ENCODE peak calls at places on chromosomes 16 and 17, in eight cellular contexts. One of them, this sample, is unnamed.

GRCh38 chr17:37673386-37673785 is 30.1 kb upstream of the DDX52 start:
- DNase-seq in fibroblast of lung: no peak
- DNase-seq in DND-41: no peak
- DNase-seq in AG10803: peak
- DNase-seq in cardiac muscle cell: no peak
- DNase-seq in thoracic aorta: no peak
- DNase-seq in neural crest cell: no peak
- DNase-seq in body of pancreas: no peak
- DNase-seq in this sample: no peak

GRCh38 chr17:82121660-82122629 is 23.9 kb upstream of the FASN start:
- DNase-seq in thoracic aorta: no peak
- DNase-seq in DND-41: peak
- DNase-seq in AG10803: no peak
- DNase-seq in cardiac muscle cell: no peak
- DNase-seq in fibroblast of lung: no peak
- DNase-seq in body of pancreas: no peak
- DNase-seq in neural crest cell: no peak
- DNase-seq in this sample: no peak

GRCh38 chr17:44324571-44325275 is at the start of gene SLC25A39:
- DNase-seq in body of pancreas: peak
- DNase-seq in AG10803: peak
- DNase-seq in cardiac muscle cell: peak
- DNase-seq in DND-41: peak
- DNase-seq in thoracic aorta: peak
- DNase-seq in neural crest cell: peak
- DNase-seq in fibroblast of lung: peak
- DNase-seq in this sample: peak

GRCh38 chr16:89712476-89712805 is 8.3 kb downstream of the VPS9D1 start:
- DNase-seq in DND-41: no peak
- DNase-seq in body of pancreas: no peak
- DNase-seq in thoracic aorta: no peak
- DNase-seq in fibroblast of lung: peak
- DNase-seq in neural crest cell: no peak
- DNase-seq in cardiac muscle cell: peak
- DNase-seq in AG10803: no peak
- DNase-seq in this sample: peak

GRCh38 chr17:2701996-2702741 is 9.4 kb downstream of the CLUH start:
- DNase-seq in AG10803: no peak
- DNase-seq in neural crest cell: no peak
- DNase-seq in fibroblast of lung: no peak
- DNase-seq in body of pancreas: peak
- DNase-seq in thoracic aorta: no peak
- DNase-seq in DND-41: no peak
- DNase-seq in cardiac muscle cell: no peak
- DNase-seq in this sample: no peak

GRCh38 chr16:70252355-70252988 is 732 bp upstream of the EXOSC6 start:
- DNase-seq in cardiac muscle cell: peak
- DNase-seq in DND-41: no peak
- DNase-seq in neural crest cell: peak
- DNase-seq in thoracic aorta: no peak
- DNase-seq in body of pancreas: no peak
- DNase-seq in fibroblast of lung: peak
- DNase-seq in AG10803: peak
- DNase-seq in this sample: peak

GRCh38 chr17:4072487-4073157 is 70.2 kb downstream of the ZZEF1 start:
- DNase-seq in AG10803: peak
- DNase-seq in neural crest cell: no peak
- DNase-seq in thoracic aorta: no peak
- DNase-seq in fibroblast of lung: peak
- DNase-seq in cardiac muscle cell: peak
- DNase-seq in DND-41: no peak
- DNase-seq in body of pancreas: no peak
- DNase-seq in this sample: peak

GRCh38 chr17:17363638-17364337 is 60.6 kb downstream of the NT5M start:
- DNase-seq in AG10803: no peak
- DNase-seq in DND-41: no peak
- DNase-seq in cardiac muscle cell: no peak
- DNase-seq in neural crest cell: no peak
- DNase-seq in thoracic aorta: no peak
- DNase-seq in body of pancreas: no peak
- DNase-seq in fibroblast of lung: no peak
- DNase-seq in this sample: no peak

GRCh38 chr16:56815721-56816120 is 49.3 kb upstream of the SLC12A3 start:
- DNase-seq in AG10803: no peak
- DNase-seq in DND-41: no peak
- DNase-seq in fibroblast of lung: no peak
- DNase-seq in cardiac muscle cell: no peak
- DNase-seq in body of pancreas: peak
- DNase-seq in neural crest cell: no peak
- DNase-seq in thoracic aorta: no peak
- DNase-seq in this sample: no peak

GRCh38 chr17:42846594-42847280 is 2.4 kb downstream of the AOC2 start:
- DNase-seq in fibroblast of lung: peak
- DNase-seq in cardiac muscle cell: peak
- DNase-seq in AG10803: peak
- DNase-seq in neural crest cell: no peak
- DNase-seq in thoracic aorta: no peak
- DNase-seq in DND-41: no peak
- DNase-seq in body of pancreas: no peak
- DNase-seq in this sample: peak

GRCh38 chr16:57941016-57941656 is 29.8 kb downstream of the CNGB1 start:
- DNase-seq in body of pancreas: peak
- DNase-seq in cardiac muscle cell: peak
- DNase-seq in fibroblast of lung: peak
- DNase-seq in AG10803: peak
- DNase-seq in DND-41: no peak
- DNase-seq in thoracic aorta: no peak
- DNase-seq in neural crest cell: no peak
- DNase-seq in this sample: peak

GRCh38 chr17:72474740-72475477 is 354.1 kb downstream of the SOX9 start:
- DNase-seq in thoracic aorta: no peak
- DNase-seq in AG10803: no peak
- DNase-seq in body of pancreas: peak
- DNase-seq in fibroblast of lung: no peak
- DNase-seq in neural crest cell: no peak
- DNase-seq in cardiac muscle cell: no peak
- DNase-seq in DND-41: no peak
- DNase-seq in this sample: no peak

GRCh38 chr17:62688398-62689140 is 61.1 kb downstream of the MRC2 start:
- DNase-seq in thoracic aorta: no peak
- DNase-seq in AG10803: no peak
- DNase-seq in cardiac muscle cell: no peak
- DNase-seq in fibroblast of lung: no peak
- DNase-seq in neural crest cell: no peak
- DNase-seq in body of pancreas: peak
- DNase-seq in DND-41: no peak
- DNase-seq in this sample: no peak

GRCh38 chr17:62687997-62688396 is 60.5 kb downstream of the MRC2 start:
- DNase-seq in fibroblast of lung: no peak
- DNase-seq in neural crest cell: no peak
- DNase-seq in thoracic aorta: no peak
- DNase-seq in AG10803: no peak
- DNase-seq in body of pancreas: no peak
- DNase-seq in cardiac muscle cell: no peak
- DNase-seq in DND-41: no peak
- DNase-seq in this sample: no peak

GRCh38 chr17:62689441-62690167 is 62.1 kb downstream of the MRC2 start:
- DNase-seq in cardiac muscle cell: no peak
- DNase-seq in fibroblast of lung: no peak
- DNase-seq in thoracic aorta: no peak
- DNase-seq in body of pancreas: no peak
- DNase-seq in AG10803: no peak
- DNase-seq in neural crest cell: no peak
- DNase-seq in DND-41: no peak
- DNase-seq in this sample: no peak

GRCh38 chr17:62692159-62692651 is 64.7 kb downstream of the MRC2 start:
- DNase-seq in cardiac muscle cell: no peak
- DNase-seq in fibroblast of lung: no peak
- DNase-seq in thoracic aorta: no peak
- DNase-seq in AG10803: no peak
- DNase-seq in DND-41: no peak
- DNase-seq in neural crest cell: no peak
- DNase-seq in body of pancreas: no peak
- DNase-seq in this sample: no peak

DNA sequence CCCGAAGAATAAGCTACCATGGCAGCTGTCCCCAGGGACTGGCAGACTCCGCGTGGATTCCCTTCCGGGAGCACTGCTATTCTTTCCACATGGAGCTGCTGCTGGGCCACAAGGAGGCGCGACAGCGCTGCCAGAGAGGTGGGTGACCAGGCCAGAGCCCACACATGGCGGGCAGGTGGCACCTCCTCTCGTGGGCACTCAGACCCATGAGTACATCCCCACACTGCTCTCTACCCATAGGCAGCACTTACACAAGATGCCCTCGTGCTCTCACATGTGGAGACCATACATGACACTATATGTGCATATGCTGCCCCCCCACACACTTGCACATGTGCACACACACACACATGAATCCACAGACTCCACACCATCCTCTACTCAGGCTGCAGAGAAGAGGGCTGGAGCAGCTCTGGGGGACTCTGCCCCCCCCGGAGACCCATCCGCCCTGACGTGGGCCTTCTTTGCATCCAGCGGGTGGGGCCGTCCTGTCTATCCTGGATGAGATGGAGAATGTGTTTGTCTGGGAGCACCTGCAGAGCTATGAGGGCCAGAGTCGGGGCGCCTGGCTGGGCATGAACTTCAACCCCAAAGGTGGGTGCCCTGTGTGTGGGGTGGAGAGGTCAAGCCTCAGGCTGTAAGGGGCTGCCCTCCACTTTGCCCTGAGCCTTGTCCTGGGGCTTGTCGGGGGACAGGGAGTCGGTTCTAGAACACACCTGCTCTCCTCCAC is 62.9 kb downstream of the MRC2 start:
- DNase-seq in cardiac muscle cell: no peak
- DNase-seq in neural crest cell: no peak
- DNase-seq in AG10803: no peak
- DNase-seq in body of pancreas: no peak
- DNase-seq in fibroblast of lung: no peak
- DNase-seq in DND-41: no peak
- DNase-seq in thoracic aorta: no peak
- DNase-seq in this sample: no peak
- TF ChIP-seq CTCF in cardiac muscle cell: no peak
- TF ChIP-seq CTCF in neural crest cell: no peak
- TF ChIP-seq CTCF in AG10803: no peak
- TF ChIP-seq CTCF in body of pancreas: no peak
- TF ChIP-seq CTCF in fibroblast of lung: no peak
- TF ChIP-seq CTCF in DND-41: no peak
- TF ChIP-seq CTCF in thoracic aorta: no peak
- TF ChIP-seq CTCF in this sample: no peak

DNA sequence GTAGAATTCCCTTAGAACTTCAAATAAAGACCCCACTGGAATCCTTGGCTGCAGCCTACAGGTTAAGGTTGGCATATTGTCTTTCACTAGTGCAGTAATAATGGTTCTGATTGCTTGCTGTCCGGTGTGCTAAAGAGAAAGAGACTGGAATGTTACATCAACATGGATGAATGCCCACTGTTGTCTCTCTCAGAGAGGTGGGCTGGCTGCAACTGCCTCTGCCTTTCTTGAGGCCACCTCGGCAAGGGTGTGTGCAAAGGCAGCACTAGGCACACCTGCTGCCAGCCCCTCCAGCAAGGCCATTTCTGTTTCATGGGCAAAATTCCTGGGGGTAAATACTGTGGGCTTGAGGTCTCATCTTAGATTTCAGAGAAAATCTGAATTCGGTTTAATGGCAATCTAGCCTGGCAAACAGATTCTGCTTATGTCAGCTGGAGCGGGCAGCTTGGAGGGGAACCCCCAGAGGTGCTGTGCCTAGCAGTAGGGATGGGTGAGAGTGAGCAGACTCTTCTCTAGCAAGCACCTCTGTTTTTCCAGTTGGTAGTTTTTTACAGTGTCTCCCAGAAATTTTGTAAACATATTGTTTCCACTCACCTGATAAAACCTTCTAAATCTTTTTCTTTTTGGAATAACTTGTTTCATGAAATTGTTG is 54.0 kb downstream of the MRTFB start:
- DNase-seq in body of pancreas: no peak
- DNase-seq in AG10803: no peak
- DNase-seq in cardiac muscle cell: no peak
- DNase-seq in fibroblast of lung: no peak
- DNase-seq in neural crest cell: no peak
- DNase-seq in thoracic aorta: no peak
- DNase-seq in DND-41: no peak
- DNase-seq in this sample: no peak
- TF ChIP-seq CTCF in body of pancreas: no peak
- TF ChIP-seq CTCF in AG10803: no peak
- TF ChIP-seq CTCF in cardiac muscle cell: no peak
- TF ChIP-seq CTCF in fibroblast of lung: no peak
- TF ChIP-seq CTCF in neural crest cell: no peak
- TF ChIP-seq CTCF in thoracic aorta: no peak
- TF ChIP-seq CTCF in DND-41: no peak
- TF ChIP-seq CTCF in this sample: no peak

DNA sequence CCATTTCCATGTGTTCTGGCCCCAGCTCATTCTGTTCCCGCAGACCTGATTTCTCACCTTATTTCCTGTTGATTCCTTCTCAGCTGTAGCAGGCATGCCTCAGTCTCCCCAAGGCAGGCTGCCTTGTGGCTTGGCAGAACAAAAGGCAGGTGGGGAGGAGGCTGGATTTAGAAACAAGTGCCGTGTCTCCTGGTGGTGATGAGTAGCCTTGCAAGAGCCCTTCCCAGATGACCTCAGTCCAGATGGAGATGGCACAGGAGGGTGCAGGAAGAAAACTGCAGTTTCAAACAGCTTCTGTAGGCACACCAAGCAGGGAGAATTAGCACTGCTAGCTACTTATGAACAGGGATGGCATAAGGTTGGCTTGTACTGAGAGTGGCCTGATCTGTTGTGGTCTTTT is 64.6 kb downstream of the ARHGAP44 start:
- DNase-seq in body of pancreas: no peak
- DNase-seq in AG10803: no peak
- DNase-seq in DND-41: no peak
- DNase-seq in fibroblast of lung: no peak
- DNase-seq in thoracic aorta: no peak
- DNase-seq in cardiac muscle cell: no peak
- DNase-seq in neural crest cell: no peak
- DNase-seq in this sample: no peak
- TF ChIP-seq CTCF in body of pancreas: no peak
- TF ChIP-seq CTCF in AG10803: no peak
- TF ChIP-seq CTCF in DND-41: no peak
- TF ChIP-seq CTCF in fibroblast of lung: no peak
- TF ChIP-seq CTCF in thoracic aorta: no peak
- TF ChIP-seq CTCF in cardiac muscle cell: no peak
- TF ChIP-seq CTCF in neural crest cell: no peak
- TF ChIP-seq CTCF in this sample: no peak

DNA sequence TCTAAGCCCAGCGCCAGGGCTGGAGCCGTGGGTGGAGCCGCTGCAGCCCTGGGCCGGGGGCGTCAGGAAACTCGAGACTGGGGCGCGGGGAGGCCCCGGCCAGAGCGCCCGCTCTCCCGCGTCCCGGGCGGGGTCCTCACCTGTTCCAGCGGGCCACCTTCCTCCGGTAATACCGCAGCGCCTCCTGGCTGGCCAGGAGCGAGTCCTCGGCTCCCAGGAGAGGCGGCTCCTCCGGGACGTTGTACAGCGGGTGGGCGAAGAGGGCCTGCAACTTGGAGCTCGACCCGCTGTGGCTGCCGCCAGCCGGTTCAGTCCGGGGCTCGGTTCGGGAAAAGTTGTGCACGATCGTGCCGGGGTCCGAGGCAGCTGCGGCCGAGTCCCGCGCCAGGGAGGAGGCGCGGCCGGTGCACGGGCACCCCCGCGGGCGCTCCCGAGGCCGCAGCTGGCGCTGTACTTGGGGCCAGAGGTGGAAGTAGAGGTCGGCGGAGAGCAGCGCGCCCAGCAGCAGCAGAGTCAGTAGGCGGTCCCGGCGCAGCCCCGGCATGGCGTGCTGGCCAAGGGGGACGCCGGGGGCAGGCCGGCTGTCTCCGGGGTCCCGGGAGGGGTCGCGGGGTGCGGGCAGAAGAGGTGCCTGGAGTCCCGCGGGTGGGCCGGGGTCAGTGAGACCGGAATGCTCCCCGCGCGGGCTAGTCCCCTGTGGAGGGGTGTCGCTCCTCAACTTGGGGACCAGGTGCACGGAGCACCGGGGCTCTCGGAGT is 865 bp downstream of the FAM20A start:
- DNase-seq in AG10803: no peak
- DNase-seq in fibroblast of lung: no peak
- DNase-seq in DND-41: no peak
- DNase-seq in neural crest cell: peak
- DNase-seq in body of pancreas: peak
- DNase-seq in cardiac muscle cell: no peak
- DNase-seq in thoracic aorta: no peak
- DNase-seq in this sample: no peak
- TF ChIP-seq CTCF in AG10803: no peak
- TF ChIP-seq CTCF in fibroblast of lung: peak
- TF ChIP-seq CTCF in DND-41: no peak
- TF ChIP-seq CTCF in neural crest cell: no peak
- TF ChIP-seq CTCF in body of pancreas: no peak
- TF ChIP-seq CTCF in cardiac muscle cell: peak
- TF ChIP-seq CTCF in thoracic aorta: no peak
- TF ChIP-seq CTCF in this sample: peak

This sample was measured in fibroblast of pulmonary artery.